ENCODE peak calls at places on chromosome 1, in seven cellular contexts. Y is HCT116; V is activated naive CD8-positive, alpha-beta T cell treated with anti-CD3 and anti-CD28 coated beads, Interleukin-2, amount 50 U/mL, for 24 hours; J is astrocyte; M is CD8-positive, alpha-beta T cell; X is stimulated activated CD4-positive, alpha-beta T cell treated with anti-CD3 and anti-CD28 coated beads, Interleukin-4, amount 100 ng/mL, for 48 hours; K is NCI-H2029 treated with DMSO at 0.1 percent for 48 hours. T is an unnamed sample.

GRCh38 chr1:172497230-172497629 is 35.7 kb upstream of the SUCO start:
- DNase-seq in M (no peak), Y (no peak), V (no peak), X (no peak), J (peak), K (no peak), T (no peak)

GRCh38 chr1:12594966-12595838 is 22.8 kb downstream of the DHRS3 start:
- DNase-seq in V (peak), J (peak), K (no peak), Y (no peak), X (no peak), M (no peak), T (no peak)

GRCh38 chr1:9449976-9450696 is 89.1 kb upstream of the SLC25A33 start:
- DNase-seq in X (no peak), V (no peak), Y (no peak), M (no peak), K (no peak), J (no peak), T (no peak)

GRCh38 chr1:211708006-211708405 is 32.6 kb upstream of the NEK2 start:
- DNase-seq in K (no peak), M (no peak), X (no peak), J (no peak), Y (no peak), V (no peak), T (no peak)

GRCh38 chr1:66598670-66599069 is 64.7 kb downstream of the SGIP1 start:
- DNase-seq in J (peak), X (no peak), V (no peak), Y (no peak), M (no peak), K (no peak), T (no peak)

GRCh38 chr1:102466487-102466886 is 469.8 kb upstream of the OLFM3 start:
- DNase-seq in X (no peak), K (no peak), M (no peak), V (no peak), J (no peak), Y (no peak), T (no peak)

GRCh38 chr1:159459551-159459950 is 20.0 kb downstream of the OR10J1 start:
- DNase-seq in Y (no peak), K (no peak), M (no peak), J (no peak), X (no peak), V (no peak), T (no peak)

GRCh38 chr1:220877348-220878095 is 1.7 kb upstream of the HLX start:
- DNase-seq in J (no peak), K (no peak), M (no peak), X (no peak), V (no peak), Y (no peak), T (no peak)

T was measured in T-helper 9 cell.